ENCODE peak calls at places on chromosomes 13 and 19, in seven cellular contexts. F is K562, D is SK-N-SH, U is HCT116, B is GM12878, C is H1, I is HepG2. M is an unnamed sample.

GRCh38 chr19:40907968-40908735 is 26.1 kb upstream of the CYP2A7 start:
- DNase-seq in B (no peak), F (peak; percentile 78), C (no peak), I (no peak), U (no peak), D (no peak), M (no peak)

GRCh38 chr19:29006057-29006735 is 206.8 kb downstream of the UQCRFS1 start:
- DNase-seq in U (no peak), D (no peak), F (no peak), C (no peak), I (no peak), B (no peak), M (no peak)

GRCh38 chr13:41384749-41385503 is 72.4 kb upstream of the RGCC start:
- DNase-seq in I (no peak), U (no peak), B (no peak), D (no peak), F (no peak), C (no peak), M (no peak)

GRCh38 chr13:89967701-89968100 is 1379.8 kb upstream of the MIR17HG start:
- DNase-seq in F (no peak), B (no peak), D (no peak), U (no peak), C (no peak), I (no peak), M (no peak)

GRCh38 chr19:45784096-45784495 is 1.8 kb upstream of the DMPK start:
- DNase-seq in D (no peak), B (no peak), U (no peak), F (no peak), I (no peak), C (no peak), M (no peak)

GRCh38 chr19:13149628-13150186 is 468 bp downstream of the STX10 start:
- DNase-seq in F (no peak), B (no peak), C (no peak), D (peak; percentile 66), U (no peak), I (peak; percentile 37), M (peak; percentile 44)

GRCh38 chr13:64723735-64724134 is 2506.4 kb downstream of the PCDH9 start:
- DNase-seq in I (peak; percentile 62), F (no peak), U (peak; percentile 80), D (peak; percentile 51), B (no peak), C (peak; percentile 10), M (no peak)

GRCh38 chr19:861756-862528 is 2.5 kb downstream of the CFD start:
- DNase-seq in C (peak; percentile 91), I (peak; percentile 41), D (peak; percentile 95), F (peak; percentile 94), U (peak; percentile 63), B (no peak), M (peak; percentile 87)

GRCh38 chr19:39823693-39824092 is 10.3 kb downstream of the DYRK1B start:
- DNase-seq in B (no peak), I (no peak), D (peak; percentile 52), F (no peak), C (no peak), U (no peak), M (no peak)

GRCh38 chr19:17337675-17338439 is 504 bp downstream of the GTPBP3 start:
- DNase-seq in D (peak; percentile 62), F (peak; percentile 88), I (no peak), U (no peak), C (no peak), B (no peak), M (peak; percentile 39)

GRCh38 chr13:111302045-111302722 is 18.3 kb upstream of the TEX29 start:
- DNase-seq in D (no peak), C (no peak), B (no peak), I (no peak), F (no peak), U (no peak), M (no peak)

GRCh38 chr13:40983725-40984669 is 35.1 kb downstream of the ELF1 start:
- DNase-seq in C (no peak), I (no peak), F (no peak), D (no peak), U (no peak), B (no peak), M (no peak)

GRCh38 chr19:580274-580835 is 8.0 kb downstream of the BSG start:
- DNase-seq in C (no peak), B (no peak), U (no peak), F (no peak), I (no peak), D (no peak), M (no peak)

GRCh38 chr19:40687525-40688016 is 2.9 kb downstream of the NUMBL start:
- DNase-seq in D (no peak), F (peak; percentile 67), B (peak; percentile 23), U (no peak), C (no peak), I (no peak), M (no peak)

GRCh38 chr13:96141032-96141431 is 51.1 kb downstream of the HS6ST3 start:
- DNase-seq in F (no peak), D (no peak), B (no peak), U (no peak), C (no peak), I (peak; percentile 20), M (peak; percentile 64)
- TF ChIP-seq JUND in F (no peak), D (no peak), B (no peak), U (no peak), C (no peak), I (no peak), M (no peak)

DNA sequence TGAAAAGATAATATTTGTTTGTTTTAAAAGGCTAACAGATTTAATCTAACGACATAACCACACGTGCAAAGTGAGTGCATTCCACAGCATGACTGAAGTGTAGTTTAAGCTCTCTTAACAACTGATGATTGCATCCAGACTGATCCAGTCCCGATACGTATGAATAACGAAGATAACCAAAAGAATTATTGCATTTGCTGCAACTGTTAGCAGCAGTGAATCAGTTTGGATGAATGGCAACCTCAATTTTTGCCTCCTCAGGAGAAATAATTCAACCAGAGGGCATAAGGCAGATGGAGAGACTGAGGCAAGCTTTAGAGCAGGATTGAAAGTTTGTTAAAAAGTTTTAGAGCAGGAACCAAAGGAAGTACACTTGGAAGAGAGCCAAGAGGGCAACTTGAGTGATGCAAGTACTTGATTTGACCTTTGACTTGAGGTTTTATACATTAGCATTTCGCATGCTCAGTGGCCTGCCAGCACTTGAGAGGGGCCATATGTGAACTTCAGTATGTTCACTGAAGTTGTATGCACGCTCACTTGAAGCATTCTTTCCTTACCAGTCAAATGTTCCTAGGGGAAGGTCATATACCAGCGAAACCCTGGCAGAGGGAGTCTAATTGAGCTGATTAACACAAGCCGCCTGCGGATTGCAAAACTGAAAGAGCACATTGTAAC is 835.0 kb upstream of the PCDH20 start:
- DNase-seq in F (no peak), U (no peak), B (no peak), D (no peak), C (no peak), I (no peak), M (peak; percentile 42)
- TF ChIP-seq JUND in F (no peak), U (no peak), B (no peak), D (no peak), C (no peak), I (no peak), M (no peak)

GRCh38 chr19:48248081-48248833 is 7.5 kb downstream of the CARD8 start:
- DNase-seq in D (no peak), B (no peak), F (no peak), C (no peak), I (no peak), U (no peak), M (no peak)
- TF ChIP-seq JUND in D (no peak), B (no peak), F (no peak), C (no peak), I (no peak), U (no peak), M (no peak)

GRCh38 chr13:24706886-24707585 is 26.8 kb downstream of the ATP12A start:
- DNase-seq in D (no peak), I (no peak), F (no peak), B (no peak), C (no peak), U (no peak), M (no peak)
- TF ChIP-seq JUND in D (no peak), I (no peak), F (no peak), B (no peak), C (no peak), U (no peak), M (no peak)

DNA sequence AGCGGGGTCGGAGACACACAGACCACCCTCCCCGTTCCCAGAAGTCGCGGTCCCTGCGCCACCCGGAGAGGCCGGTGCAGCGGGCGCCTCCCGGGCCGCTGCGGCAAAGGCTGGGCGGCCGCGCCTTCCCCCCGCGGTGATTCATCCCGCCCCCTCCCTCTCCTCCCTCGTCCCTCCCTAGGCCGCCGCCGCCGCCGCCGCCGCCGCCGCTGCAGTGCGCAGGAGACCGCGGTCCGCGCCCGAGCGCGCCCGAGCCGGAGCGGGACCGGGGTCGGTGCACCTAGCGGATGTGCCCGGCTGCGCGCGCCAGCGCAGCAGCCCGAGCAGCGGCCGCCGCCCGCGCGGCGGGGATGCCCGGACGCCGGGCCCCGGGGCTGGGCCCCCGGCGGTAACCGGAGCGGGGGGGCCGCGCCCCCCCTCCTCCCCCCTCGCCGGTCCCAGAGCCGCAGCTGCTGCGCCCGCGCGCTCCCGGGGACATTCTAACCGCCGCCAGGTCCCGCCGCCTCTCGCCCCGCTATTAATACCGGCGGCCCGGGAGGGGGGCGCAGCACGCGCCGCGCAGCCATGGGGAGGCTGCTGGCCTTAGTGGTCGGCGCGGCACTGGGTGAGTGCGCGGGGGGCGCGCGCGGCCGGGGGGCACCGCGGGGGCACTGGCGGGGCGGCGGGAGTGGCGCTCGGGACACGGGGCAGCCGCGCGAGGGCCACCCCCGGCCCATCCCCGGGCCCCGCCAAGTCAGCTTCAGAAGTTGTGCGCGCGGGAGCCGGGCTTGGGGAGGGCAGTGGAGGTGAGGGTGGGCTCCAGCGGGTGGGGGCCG is at the start of gene SCN1B:
- DNase-seq in F (peak; percentile 89), C (no peak), U (peak; percentile 22), I (peak; percentile 31), B (no peak), D (peak; percentile 91), M (peak; percentile 47)
- TF ChIP-seq JUND in F (peak; percentile 86), C (no peak), U (no peak), I (no peak), B (no peak), D (no peak), M (no peak)

M was measured in T47D.